ENCODE peak calls at places on chromosomes 5 and 9, in seven cellular contexts. J is HCT116, M is Karpas-422, U is H1, D is PC-9, K is neuronal stem cell, Z is fibroblast of lung. A is an unnamed sample. For H3K4me1, the result is how much of the 10 kb centered on the place peaks cover.

GRCh38 chr5:176543428-176544182 is 5.5 kb upstream of the CDHR2 start:
- DNase-seq in J (no peak), M (peak), U (peak), D (peak), K (peak), Z (peak), A (no peak)

GRCh38 chr9:114911167-114911821 is 19.1 kb downstream of the TNFSF8 start:
- DNase-seq in J (no peak), M (no peak), U (no peak), D (peak), K (peak), Z (peak), A (peak)

GRCh38 chr9:102514541-102514940 is 480.6 kb upstream of the CYLC2 start:
- DNase-seq in J (no peak), M (no peak), U (no peak), D (no peak), K (no peak), Z (no peak), A (no peak)

GRCh38 chr5:169116961-169117461 is 183.9 kb downstream of the SLIT3 start:
- DNase-seq in J (no peak), M (peak), U (no peak), D (no peak), K (no peak), Z (no peak), A (no peak)

GRCh38 chr5:107431998-107432397 is 238.7 kb downstream of the EFNA5 start:
- DNase-seq in J (no peak), M (no peak), U (no peak), D (no peak), K (no peak), Z (peak), A (peak)

GRCh38 chr5:9774472-9775079 is 144.4 kb upstream of the TAS2R1 start:
- DNase-seq in J (no peak), M (peak), U (no peak), D (no peak), K (no peak), Z (peak), A (peak)

GRCh38 chr5:26813235-26813634 is 225.2 kb downstream of the CDH9 start:
- DNase-seq in J (no peak), M (no peak), U (no peak), D (no peak), K (no peak), Z (no peak), A (no peak)

GRCh38 chr5:140633081-140633471 is at the start of gene CD14:
- DNase-seq in J (no peak), M (no peak), U (no peak), D (peak), K (no peak), Z (no peak), A (no peak)

GRCh38 chr5:1975406-1975715 is 92.6 kb upstream of the IRX4 start:
- DNase-seq in J (no peak), M (no peak), U (no peak), D (no peak), K (no peak), Z (no peak), A (no peak)

GRCh38 chr5:11240293-11241190 is 479.5 kb upstream of the DAP start:
- DNase-seq in J (no peak), M (no peak), U (no peak), D (no peak), K (no peak), Z (no peak), A (no peak)

GRCh38 chr5:167869125-167869524 is 422.3 kb upstream of the WWC1 start:
- DNase-seq in J (no peak), M (no peak), U (no peak), D (no peak), K (no peak), Z (no peak), A (no peak)

GRCh38 chr5:175862131-175863012 is 9.0 kb upstream of the CPLX2 start:
- DNase-seq in J (no peak), M (no peak), U (no peak), D (no peak), K (no peak), Z (no peak), A (no peak)

GRCh38 chr5:16418471-16418922 is 47.1 kb downstream of the ZNF622 start:
- DNase-seq in J (no peak), M (no peak), U (no peak), D (no peak), K (no peak), Z (no peak), A (no peak)

GRCh38 chr5:61887271-61887670 is 418.7 kb upstream of the KIF2A start:
- DNase-seq in J (no peak), M (no peak), U (no peak), D (no peak), K (no peak), Z (no peak), A (no peak)

GRCh38 chr5:87120518-87121314 is 147.0 kb upstream of the RASA1 start:
- DNase-seq in J (peak), M (no peak), U (no peak), D (peak), K (no peak), Z (peak), A (peak)

GRCh38 chr9:11275158-11275695 is 662.4 kb upstream of the PTPRD start:
- DNase-seq in J (no peak), M (no peak), U (no peak), D (no peak), K (no peak), Z (no peak), A (no peak)

GRCh38 chr9:99303177-99303576 is 81.1 kb downstream of the SEC61B start:
- DNase-seq in J (no peak), M (no peak), U (no peak), D (no peak), K (no peak), Z (no peak), A (no peak)

GRCh38 chr5:30505014-30505886 is 688.2 kb upstream of the CDH6 start:
- DNase-seq in J (no peak), M (no peak), U (no peak), D (no peak), K (peak), Z (peak), A (peak)

GRCh38 chr5:169592937-169593650 is 9.5 kb downstream of the SPDL1 start:
- DNase-seq in J (no peak), M (no peak), U (no peak), D (peak), K (no peak), Z (peak), A (no peak)

GRCh38 chr9:121683652-121684051 is 32.2 kb downstream of the DAB2IP start:
- DNase-seq in J (no peak), M (no peak), U (no peak), D (no peak), K (no peak), Z (no peak), A (no peak)

GRCh38 chr9:18359335-18359734 is 114.6 kb upstream of the ADAMTSL1 start:
- DNase-seq in J (no peak), M (no peak), U (no peak), D (no peak), K (no peak), Z (peak), A (peak)

GRCh38 chr5:119862654-119863053 is 233.3 kb downstream of the FAM170A start:
- DNase-seq in J (no peak), M (no peak), U (no peak), D (no peak), K (no peak), Z (no peak), A (no peak)

GRCh38 chr5:61620660-61621650 is 288.9 kb downstream of the ZSWIM6 start:
- DNase-seq in J (no peak), M (no peak), U (no peak), D (no peak), K (no peak), Z (no peak), A (no peak)

GRCh38 chr5:166509085-166509484 is 1782.4 kb upstream of the WWC1 start:
- DNase-seq in J (no peak), M (no peak), U (no peak), D (no peak), K (peak), Z (peak), A (no peak)

GRCh38 chr5:93311825-93312224 is 269.2 kb downstream of the NR2F1-AS1 start:
- DNase-seq in J (no peak), M (no peak), U (no peak), D (no peak), K (no peak), Z (peak), A (no peak)

GRCh38 chr9:76744336-76744735 is 19.9 kb upstream of the PCA3 start:
- DNase-seq in J (no peak), M (no peak), U (no peak), D (no peak), K (no peak), Z (no peak), A (no peak)

GRCh38 chr5:144794922-144795321 is 624.2 kb downstream of the KCTD16 start:
- DNase-seq in J (no peak), M (no peak), U (no peak), D (no peak), K (no peak), Z (peak), A (peak)

GRCh38 chr5:139954022-139954421 is 89.1 kb downstream of the NRG2 start:
- DNase-seq in J (no peak), M (no peak), U (no peak), D (no peak), K (no peak), Z (no peak), A (no peak)

GRCh38 chr5:180802325-180803180 is at the start of gene MGAT1:
- DNase-seq in J (no peak), M (peak), U (peak), D (peak), K (peak), Z (peak), A (peak)
- H3K4me1 ChIP-seq in J (under half), M (half or more), U (under half), D (under half), K (under half), Z (under half), A (under half)

GRCh38 chr5:66382152-66382551 is 214.0 kb upstream of the MAST4 start:
- DNase-seq in J (no peak), M (no peak), U (no peak), D (no peak), K (no peak), Z (no peak), A (no peak)
- H2AFZ ChIP-seq in J (no peak), M (no peak), U (no peak), D (no peak), K (no peak), Z (no peak), A (no peak)

GRCh38 chr9:98080780-98081179 is 24.2 kb downstream of the NANS start:
- DNase-seq in J (no peak), M (no peak), U (no peak), D (peak), K (no peak), Z (no peak), A (no peak)

GRCh38 chr9:98081477-98082219 is 25.1 kb downstream of the NANS start:
- DNase-seq in J (no peak), M (no peak), U (no peak), D (peak), K (no peak), Z (peak), A (peak)

GRCh38 chr9:98075332-98075805 is 18.8 kb downstream of the NANS start:
- DNase-seq in J (peak), M (no peak), U (no peak), D (no peak), K (no peak), Z (peak), A (peak)

GRCh38 chr9:98080346-98080745 is 23.8 kb downstream of the NANS start:
- DNase-seq in J (no peak), M (no peak), U (no peak), D (no peak), K (no peak), Z (peak), A (peak)

GRCh38 chr9:98078895-98079294 is 22.4 kb downstream of the NANS start:
- DNase-seq in J (no peak), M (no peak), U (no peak), D (no peak), K (no peak), Z (no peak), A (no peak)
- H3K4me1 ChIP-seq in J (under half), M (under half), U (under half), D (under half), K (under half), Z (under half), A (under half)

DNA sequence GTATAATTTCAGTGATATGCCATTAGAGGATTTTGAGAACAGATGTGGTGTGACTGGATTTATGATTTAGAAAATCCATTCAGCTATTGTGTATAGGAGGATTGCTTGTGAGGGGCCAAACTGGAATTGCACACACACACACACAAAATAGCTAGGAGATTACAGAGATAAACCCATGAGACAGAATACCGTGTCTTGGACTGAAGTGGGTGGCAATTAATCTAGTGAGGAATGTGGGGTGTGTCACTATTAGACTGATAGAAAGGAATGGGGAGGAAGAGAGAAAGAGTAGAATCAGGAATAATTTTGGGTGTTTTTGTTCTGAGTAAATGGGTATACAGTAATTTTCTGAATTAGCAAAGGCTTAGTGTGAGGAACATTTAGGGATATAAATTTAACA is 274.4 kb upstream of the DAB2 start:
- DNase-seq in J (no peak), M (no peak), U (no peak), D (no peak), K (no peak), Z (peak), A (no peak)
- H2AFZ ChIP-seq in J (no peak), M (no peak), U (no peak), D (peak), K (no peak), Z (no peak), A (no peak)

GRCh38 chr9:72911247-72911775 is 41.5 kb downstream of the ALDH1A1 start:
- DNase-seq in J (no peak), M (no peak), U (no peak), D (no peak), K (no peak), Z (no peak), A (no peak)
- H3K4me1 ChIP-seq in J (under half), M (under half), U (under half), D (under half), K (under half), Z (under half), A (under half)

DNA sequence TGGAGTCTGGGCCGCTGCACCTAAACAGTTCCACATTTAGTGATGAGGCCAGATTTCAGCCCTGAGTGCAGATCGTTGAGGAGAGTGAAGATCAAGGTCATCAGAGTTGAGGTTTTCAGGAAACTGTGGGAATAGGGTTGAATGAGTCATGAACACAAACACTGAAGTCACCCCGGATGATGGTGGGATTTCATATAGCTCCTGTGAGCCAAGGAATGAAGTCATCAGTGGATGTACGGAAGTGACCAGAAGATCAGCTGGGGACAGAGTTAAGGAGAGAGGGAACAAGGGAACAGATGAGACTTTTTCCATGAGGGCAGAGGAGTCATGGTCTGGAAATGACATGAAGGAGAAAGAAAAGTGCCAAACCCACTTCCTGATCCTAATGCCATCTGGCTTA is 36.5 kb downstream of the PALM2AKAP2 start:
- DNase-seq in J (peak), M (no peak), U (no peak), D (peak), K (no peak), Z (peak), A (peak)
- H2AFZ ChIP-seq in J (no peak), M (no peak), U (no peak), D (no peak), K (no peak), Z (no peak), A (no peak)

GRCh38 chr5:90548069-90548593 is 10.5 kb upstream of the ADGRV1 start:
- DNase-seq in J (peak), M (no peak), U (no peak), D (peak), K (no peak), Z (peak), A (no peak)

GRCh38 chr5:90549223-90549622 is 9.4 kb upstream of the ADGRV1 start:
- DNase-seq in J (no peak), M (no peak), U (no peak), D (no peak), K (no peak), Z (no peak), A (no peak)

GRCh38 chr5:90545511-90545910 is 13.1 kb upstream of the ADGRV1 start:
- DNase-seq in J (no peak), M (no peak), U (no peak), D (no peak), K (no peak), Z (no peak), A (no peak)

GRCh38 chr5:90547072-90547536 is 11.5 kb upstream of the ADGRV1 start:
- DNase-seq in J (no peak), M (no peak), U (no peak), D (no peak), K (no peak), Z (no peak), A (no peak)

DNA sequence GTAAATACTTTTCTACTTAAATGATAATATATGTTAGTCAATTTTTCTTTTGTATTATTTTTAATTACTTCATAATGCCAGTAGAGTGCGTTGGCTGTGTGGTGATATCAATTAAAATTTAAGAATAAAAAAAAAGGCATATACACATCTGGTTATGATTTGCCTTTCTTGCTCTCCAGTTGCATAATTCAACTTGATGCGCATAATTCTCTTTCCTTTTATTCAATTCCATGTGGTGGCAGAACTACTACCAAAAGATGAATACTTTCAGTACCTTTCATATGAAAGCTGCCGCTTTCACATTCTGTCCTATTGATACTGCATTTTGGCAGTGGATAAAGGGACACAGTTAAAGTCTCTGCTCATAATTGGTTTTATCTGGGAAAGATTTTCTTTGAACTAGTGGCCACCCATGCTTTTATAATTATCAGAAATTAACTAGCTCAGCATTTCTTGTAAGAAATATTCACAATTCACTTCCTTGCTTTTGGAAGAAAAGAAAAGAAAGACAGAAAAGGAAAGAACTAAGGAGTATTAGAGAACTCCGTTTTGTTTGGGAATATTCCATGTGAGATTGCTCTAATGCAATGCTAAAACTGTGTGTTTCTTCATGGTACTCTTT is 12.3 kb upstream of the ADGRV1 start:
- DNase-seq in J (no peak), M (no peak), U (no peak), D (no peak), K (no peak), Z (no peak), A (no peak)
- H3K4me1 ChIP-seq in J (under half), M (under half), U (under half), D (under half), K (under half), Z (under half), A (under half)

A was measured in IMR-90.